ENCODE peak calls at places on chromosome 4, in four cellular contexts. One of them, this sample, is unnamed.
A peak's percentile ranks its signal among the peaks of the same experiment; 100 is the strongest.

GRCh38 chr4:128776794-128777216 is 32.7 kb upstream of the JADE1 start:
- DNase-seq in heart left ventricle: peak; percentile 82
- DNase-seq in uterus: peak; percentile 24
- DNase-seq in AG09309: peak; percentile 70
- DNase-seq in this sample: peak; percentile 73

GRCh38 chr4:2924286-2924685 is 38.9 kb downstream of the NOP14 start:
- DNase-seq in heart left ventricle: no peak
- DNase-seq in AG09309: no peak
- DNase-seq in uterus: peak; percentile 8
- DNase-seq in this sample: no peak

GRCh38 chr4:120052840-120053239 is 13.8 kb downstream of the MAD2L1 start:
- DNase-seq in uterus: peak; percentile 30
- DNase-seq in heart left ventricle: peak; percentile 56
- DNase-seq in AG09309: peak; percentile 95
- DNase-seq in this sample: peak; percentile 95

GRCh38 chr4:58564695-58565094 is 1454.5 kb upstream of the IGFBP7 start:
- DNase-seq in uterus: no peak
- DNase-seq in AG09309: no peak
- DNase-seq in heart left ventricle: no peak
- DNase-seq in this sample: no peak

GRCh38 chr4:8376361-8377102 is 64.0 kb downstream of the ACOX3 start:
- DNase-seq in heart left ventricle: peak; percentile 25
- DNase-seq in uterus: no peak
- DNase-seq in AG09309: no peak
- DNase-seq in this sample: no peak

GRCh38 chr4:14023036-14023435 is 395.5 kb upstream of the BOD1L1 start:
- DNase-seq in AG09309: no peak
- DNase-seq in uterus: no peak
- DNase-seq in heart left ventricle: no peak
- DNase-seq in this sample: no peak

GRCh38 chr4:6375620-6376295 is 96.7 kb downstream of the PPP2R2C start:
- DNase-seq in heart left ventricle: no peak
- DNase-seq in AG09309: no peak
- DNase-seq in uterus: no peak
- DNase-seq in this sample: no peak

GRCh38 chr4:6345866-6346265 is 76.2 kb downstream of the WFS1 start:
- DNase-seq in uterus: no peak
- DNase-seq in AG09309: no peak
- DNase-seq in heart left ventricle: no peak
- DNase-seq in this sample: no peak

DNA sequence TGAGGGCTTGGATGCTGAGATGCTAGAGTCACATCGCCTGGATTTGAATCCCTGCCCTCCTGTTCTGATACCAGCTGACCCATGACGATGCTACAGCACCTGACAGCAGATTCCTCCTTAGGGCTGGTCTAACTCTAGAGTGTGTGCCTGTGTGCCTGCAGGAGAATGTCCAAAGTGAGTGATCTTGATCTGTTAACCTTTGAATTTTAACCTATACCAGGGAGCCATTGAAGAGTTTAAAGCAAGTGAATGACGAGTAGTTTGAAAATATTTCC is 102.6 kb downstream of the PTTG2 start:
- DNase-seq in AG09309: no peak
- DNase-seq in heart left ventricle: no peak
- DNase-seq in uterus: no peak
- DNase-seq in this sample: no peak
- H3K4me3 ChIP-seq in AG09309: no peak overlapping the region
- H3K4me3 ChIP-seq in heart left ventricle: peak overlapping the region; percentile 40
- H3K4me3 ChIP-seq in uterus: no peak overlapping the region
- H3K4me3 ChIP-seq in this sample: no peak overlapping the region

GRCh38 chr4:158810487-158811215 is 41.8 kb downstream of the FNIP2 start:
- DNase-seq in uterus: peak; percentile 76
- DNase-seq in AG09309: peak; percentile 99
- DNase-seq in heart left ventricle: peak; percentile 71
- DNase-seq in this sample: peak; percentile 97

GRCh38 chr4:158805628-158806471 is 37.0 kb downstream of the FNIP2 start:
- DNase-seq in uterus: no peak
- DNase-seq in AG09309: no peak
- DNase-seq in heart left ventricle: peak; percentile 54
- DNase-seq in this sample: no peak

GRCh38 chr4:158809611-158810486 is 41.0 kb downstream of the FNIP2 start:
- DNase-seq in AG09309: peak; percentile 99
- DNase-seq in uterus: no peak
- DNase-seq in heart left ventricle: no peak
- DNase-seq in this sample: peak; percentile 91

GRCh38 chr4:158807696-158808095 is 38.9 kb downstream of the FNIP2 start:
- DNase-seq in heart left ventricle: no peak
- DNase-seq in uterus: no peak
- DNase-seq in AG09309: no peak
- DNase-seq in this sample: no peak

GRCh38 chr4:158808399-158808798 is 39.6 kb downstream of the FNIP2 start:
- DNase-seq in uterus: no peak
- DNase-seq in AG09309: no peak
- DNase-seq in heart left ventricle: no peak
- DNase-seq in this sample: no peak
- H3K4me3 ChIP-seq in uterus: no peak overlapping the region
- H3K4me3 ChIP-seq in AG09309: no peak overlapping the region
- H3K4me3 ChIP-seq in heart left ventricle: peak overlapping the region; percentile 28
- H3K4me3 ChIP-seq in this sample: no peak overlapping the region

DNA sequence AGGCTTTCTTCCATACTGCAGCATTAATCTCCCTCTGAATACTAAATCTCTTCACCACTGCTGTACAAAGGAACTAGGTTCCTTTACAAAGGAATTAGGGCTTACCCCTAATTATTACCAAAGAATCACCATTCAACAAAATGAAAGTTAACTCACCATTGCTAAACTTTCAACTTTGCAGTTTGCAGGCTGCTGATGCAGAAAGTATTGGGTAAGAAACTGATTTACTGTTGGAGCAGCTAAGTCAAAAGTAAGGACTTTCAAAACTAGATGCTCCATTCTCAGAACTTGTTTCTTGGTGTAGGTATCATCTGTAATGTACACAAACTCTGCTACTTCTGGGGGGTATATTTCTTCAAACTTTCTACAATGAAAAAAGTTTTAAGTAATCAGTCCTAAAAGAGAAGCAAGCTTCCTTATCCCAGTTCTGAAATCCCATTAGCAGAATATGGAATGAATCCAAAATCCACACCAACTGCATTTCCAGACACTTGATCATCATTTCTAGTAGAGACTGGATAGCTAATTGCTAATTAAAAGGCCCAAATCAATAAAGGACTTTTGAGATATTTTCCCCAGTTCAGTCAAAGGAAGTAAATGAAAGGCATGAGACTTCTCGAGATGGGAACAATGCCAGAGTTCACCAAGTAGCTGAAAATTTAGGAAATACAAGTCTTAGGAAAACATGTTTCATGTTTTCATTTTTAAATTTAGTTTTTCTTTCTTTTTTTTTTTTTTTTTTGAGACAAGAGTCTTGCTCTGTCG is 4.3 kb downstream of the CCNA2 start:
- DNase-seq in AG09309: no peak
- DNase-seq in heart left ventricle: no peak
- DNase-seq in uterus: no peak
- DNase-seq in this sample: no peak
- H3K4me3 ChIP-seq in AG09309: no peak overlapping the region
- H3K4me3 ChIP-seq in heart left ventricle: no peak overlapping the region
- H3K4me3 ChIP-seq in uterus: no peak overlapping the region
- H3K4me3 ChIP-seq in this sample: no peak overlapping the region

GRCh38 chr4:112296949-112297483 is at the start of gene ALPK1:
- DNase-seq in AG09309: peak; percentile 81
- DNase-seq in heart left ventricle: no peak
- DNase-seq in uterus: peak; percentile 35
- DNase-seq in this sample: no peak
- H3K4me3 ChIP-seq in AG09309: peak within 1 kb of the TSS; percentile 50
- H3K4me3 ChIP-seq in heart left ventricle: peak within 1 kb of the TSS; percentile 49
- H3K4me3 ChIP-seq in uterus: peak within 1 kb of the TSS; percentile 41
- H3K4me3 ChIP-seq in this sample: peak within 1 kb of the TSS; percentile 3

DNA sequence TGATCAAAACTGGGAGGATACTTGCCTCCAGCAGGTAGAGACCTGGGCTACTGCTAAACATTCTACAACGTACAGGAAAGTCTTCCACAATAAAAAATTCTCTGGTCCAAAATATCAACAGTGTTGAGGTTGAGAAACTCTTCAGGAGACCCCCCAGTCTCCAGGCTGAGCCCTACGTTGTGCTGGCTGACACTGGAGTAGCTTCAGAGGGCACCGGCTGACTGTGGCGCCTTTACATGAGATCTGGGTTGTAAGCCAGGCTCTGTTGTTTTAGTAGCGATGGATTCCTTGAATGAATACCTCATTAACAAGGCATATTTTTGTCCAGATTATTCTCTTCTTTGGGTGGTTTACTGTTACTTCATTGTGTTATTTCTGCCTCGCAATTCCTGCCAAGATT is 1476.3 kb upstream of the TENM3 start:
- DNase-seq in uterus: no peak
- DNase-seq in AG09309: no peak
- DNase-seq in heart left ventricle: no peak
- DNase-seq in this sample: no peak
- H3K4me3 ChIP-seq in uterus: no peak overlapping the region
- H3K4me3 ChIP-seq in AG09309: no peak overlapping the region
- H3K4me3 ChIP-seq in heart left ventricle: no peak overlapping the region
- H3K4me3 ChIP-seq in this sample: no peak overlapping the region

This sample was measured in astrocyte of the cerebellum.